ENCODE peak calls at places on chromosomes 1 and 21, in nine cellular contexts. One of them, this sample, is unnamed.

GRCh38 chr1:230958370-230958769 is 20.3 kb downstream of the TTC13 start:
- ATAC-seq in naive thymus-derived CD8-positive, alpha-beta T cell: no peak
- ATAC-seq in upper lobe of right lung: no peak
- ATAC-seq in stimulated activated naive CD8-positive, alpha-beta T cell treated with anti-CD3 and anti-CD28 coated beads, Interleukin-15, amount 100 ng/mL, for 72 hours: no peak
- ATAC-seq in T-cell: no peak
- ATAC-seq in T-helper 17 cell: no peak
- ATAC-seq in esophagus mucosa: no peak
- ATAC-seq in pancreas: peak; percentile 80
- ATAC-seq in activated naive CD4-positive, alpha-beta T cell treated with anti-CD3 and anti-CD28 coated beads, Interleukin-2, amount 50 U/mL, for 72 hours: no peak
- ATAC-seq in this sample: no peak

GRCh38 chr1:109821831-109822745 is 58.4 kb upstream of the EPS8L3 start:
- ATAC-seq in T-helper 17 cell: peak; percentile 49
- ATAC-seq in activated naive CD4-positive, alpha-beta T cell treated with anti-CD3 and anti-CD28 coated beads, Interleukin-2, amount 50 U/mL, for 72 hours: no peak
- ATAC-seq in stimulated activated naive CD8-positive, alpha-beta T cell treated with anti-CD3 and anti-CD28 coated beads, Interleukin-15, amount 100 ng/mL, for 72 hours: no peak
- ATAC-seq in pancreas: peak; percentile 67
- ATAC-seq in esophagus mucosa: peak; percentile 48
- ATAC-seq in upper lobe of right lung: peak; percentile 72
- ATAC-seq in T-cell: no peak
- ATAC-seq in naive thymus-derived CD8-positive, alpha-beta T cell: no peak
- ATAC-seq in this sample: no peak

GRCh38 chr1:51418384-51418959 is 88.1 kb upstream of the TTC39A start:
- ATAC-seq in naive thymus-derived CD8-positive, alpha-beta T cell: no peak
- ATAC-seq in esophagus mucosa: no peak
- ATAC-seq in upper lobe of right lung: no peak
- ATAC-seq in T-cell: no peak
- ATAC-seq in T-helper 17 cell: no peak
- ATAC-seq in pancreas: no peak
- ATAC-seq in stimulated activated naive CD8-positive, alpha-beta T cell treated with anti-CD3 and anti-CD28 coated beads, Interleukin-15, amount 100 ng/mL, for 72 hours: no peak
- ATAC-seq in activated naive CD4-positive, alpha-beta T cell treated with anti-CD3 and anti-CD28 coated beads, Interleukin-2, amount 50 U/mL, for 72 hours: no peak
- ATAC-seq in this sample: no peak

GRCh38 chr1:118302145-118302544 is 117.1 kb upstream of the SPAG17 start:
- ATAC-seq in stimulated activated naive CD8-positive, alpha-beta T cell treated with anti-CD3 and anti-CD28 coated beads, Interleukin-15, amount 100 ng/mL, for 72 hours: no peak
- ATAC-seq in T-helper 17 cell: no peak
- ATAC-seq in activated naive CD4-positive, alpha-beta T cell treated with anti-CD3 and anti-CD28 coated beads, Interleukin-2, amount 50 U/mL, for 72 hours: no peak
- ATAC-seq in naive thymus-derived CD8-positive, alpha-beta T cell: no peak
- ATAC-seq in upper lobe of right lung: no peak
- ATAC-seq in esophagus mucosa: no peak
- ATAC-seq in T-cell: no peak
- ATAC-seq in pancreas: no peak
- ATAC-seq in this sample: no peak

GRCh38 chr1:226332947-226333346 is 24.0 kb upstream of the LIN9 start:
- ATAC-seq in esophagus mucosa: no peak
- ATAC-seq in activated naive CD4-positive, alpha-beta T cell treated with anti-CD3 and anti-CD28 coated beads, Interleukin-2, amount 50 U/mL, for 72 hours: no peak
- ATAC-seq in T-cell: peak; percentile 32
- ATAC-seq in T-helper 17 cell: peak; percentile 46
- ATAC-seq in upper lobe of right lung: no peak
- ATAC-seq in stimulated activated naive CD8-positive, alpha-beta T cell treated with anti-CD3 and anti-CD28 coated beads, Interleukin-15, amount 100 ng/mL, for 72 hours: no peak
- ATAC-seq in pancreas: no peak
- ATAC-seq in naive thymus-derived CD8-positive, alpha-beta T cell: no peak
- ATAC-seq in this sample: no peak

GRCh38 chr1:4108741-4109625 is 208.9 kb upstream of the C1orf174 start:
- ATAC-seq in activated naive CD4-positive, alpha-beta T cell treated with anti-CD3 and anti-CD28 coated beads, Interleukin-2, amount 50 U/mL, for 72 hours: no peak
- ATAC-seq in upper lobe of right lung: no peak
- ATAC-seq in esophagus mucosa: no peak
- ATAC-seq in T-cell: no peak
- ATAC-seq in T-helper 17 cell: no peak
- ATAC-seq in pancreas: no peak
- ATAC-seq in naive thymus-derived CD8-positive, alpha-beta T cell: no peak
- ATAC-seq in stimulated activated naive CD8-positive, alpha-beta T cell treated with anti-CD3 and anti-CD28 coated beads, Interleukin-15, amount 100 ng/mL, for 72 hours: no peak
- ATAC-seq in this sample: no peak

GRCh38 chr1:216750962-216751361 is 27.7 kb upstream of the ESRRG start:
- ATAC-seq in T-helper 17 cell: no peak
- ATAC-seq in stimulated activated naive CD8-positive, alpha-beta T cell treated with anti-CD3 and anti-CD28 coated beads, Interleukin-15, amount 100 ng/mL, for 72 hours: no peak
- ATAC-seq in naive thymus-derived CD8-positive, alpha-beta T cell: no peak
- ATAC-seq in esophagus mucosa: no peak
- ATAC-seq in T-cell: no peak
- ATAC-seq in upper lobe of right lung: no peak
- ATAC-seq in activated naive CD4-positive, alpha-beta T cell treated with anti-CD3 and anti-CD28 coated beads, Interleukin-2, amount 50 U/mL, for 72 hours: no peak
- ATAC-seq in pancreas: no peak
- ATAC-seq in this sample: no peak

GRCh38 chr1:219088778-219089557 is 84.7 kb upstream of the LYPLAL1 start:
- ATAC-seq in esophagus mucosa: peak; percentile 61
- ATAC-seq in stimulated activated naive CD8-positive, alpha-beta T cell treated with anti-CD3 and anti-CD28 coated beads, Interleukin-15, amount 100 ng/mL, for 72 hours: no peak
- ATAC-seq in pancreas: peak; percentile 87
- ATAC-seq in upper lobe of right lung: peak; percentile 99
- ATAC-seq in T-cell: no peak
- ATAC-seq in naive thymus-derived CD8-positive, alpha-beta T cell: no peak
- ATAC-seq in activated naive CD4-positive, alpha-beta T cell treated with anti-CD3 and anti-CD28 coated beads, Interleukin-2, amount 50 U/mL, for 72 hours: no peak
- ATAC-seq in T-helper 17 cell: peak; percentile 55
- ATAC-seq in this sample: peak; percentile 72

GRCh38 chr1:11229178-11229577 is 33.2 kb downstream of the MTOR start:
- ATAC-seq in esophagus mucosa: no peak
- ATAC-seq in activated naive CD4-positive, alpha-beta T cell treated with anti-CD3 and anti-CD28 coated beads, Interleukin-2, amount 50 U/mL, for 72 hours: no peak
- ATAC-seq in T-cell: no peak
- ATAC-seq in stimulated activated naive CD8-positive, alpha-beta T cell treated with anti-CD3 and anti-CD28 coated beads, Interleukin-15, amount 100 ng/mL, for 72 hours: no peak
- ATAC-seq in T-helper 17 cell: no peak
- ATAC-seq in upper lobe of right lung: no peak
- ATAC-seq in naive thymus-derived CD8-positive, alpha-beta T cell: no peak
- ATAC-seq in pancreas: no peak
- ATAC-seq in this sample: peak; percentile 60

GRCh38 chr1:155208406-155208655 is 164 bp upstream of the MTX1 start:
- ATAC-seq in activated naive CD4-positive, alpha-beta T cell treated with anti-CD3 and anti-CD28 coated beads, Interleukin-2, amount 50 U/mL, for 72 hours: no peak
- ATAC-seq in T-helper 17 cell: no peak
- ATAC-seq in upper lobe of right lung: no peak
- ATAC-seq in stimulated activated naive CD8-positive, alpha-beta T cell treated with anti-CD3 and anti-CD28 coated beads, Interleukin-15, amount 100 ng/mL, for 72 hours: no peak
- ATAC-seq in T-cell: peak; percentile 55
- ATAC-seq in pancreas: no peak
- ATAC-seq in esophagus mucosa: no peak
- ATAC-seq in naive thymus-derived CD8-positive, alpha-beta T cell: no peak
- ATAC-seq in this sample: no peak

GRCh38 chr1:229249854-229250644 is 20.9 kb upstream of the RAB4A start:
- ATAC-seq in naive thymus-derived CD8-positive, alpha-beta T cell: peak; percentile 57
- ATAC-seq in stimulated activated naive CD8-positive, alpha-beta T cell treated with anti-CD3 and anti-CD28 coated beads, Interleukin-15, amount 100 ng/mL, for 72 hours: no peak
- ATAC-seq in upper lobe of right lung: peak; percentile 61
- ATAC-seq in esophagus mucosa: no peak
- ATAC-seq in T-helper 17 cell: no peak
- ATAC-seq in pancreas: peak; percentile 39
- ATAC-seq in T-cell: no peak
- ATAC-seq in activated naive CD4-positive, alpha-beta T cell treated with anti-CD3 and anti-CD28 coated beads, Interleukin-2, amount 50 U/mL, for 72 hours: no peak
- ATAC-seq in this sample: no peak

GRCh38 chr1:220701974-220702373 is 11.8 kb downstream of the C1orf115 start:
- ATAC-seq in stimulated activated naive CD8-positive, alpha-beta T cell treated with anti-CD3 and anti-CD28 coated beads, Interleukin-15, amount 100 ng/mL, for 72 hours: peak; percentile 69
- ATAC-seq in T-cell: no peak
- ATAC-seq in upper lobe of right lung: no peak
- ATAC-seq in T-helper 17 cell: peak; percentile 41
- ATAC-seq in esophagus mucosa: no peak
- ATAC-seq in naive thymus-derived CD8-positive, alpha-beta T cell: no peak
- ATAC-seq in pancreas: no peak
- ATAC-seq in activated naive CD4-positive, alpha-beta T cell treated with anti-CD3 and anti-CD28 coated beads, Interleukin-2, amount 50 U/mL, for 72 hours: no peak
- ATAC-seq in this sample: peak; percentile 52

GRCh38 chr1:12087797-12088314 is 24.8 kb downstream of the TNFRSF8 start:
- ATAC-seq in pancreas: no peak
- ATAC-seq in esophagus mucosa: no peak
- ATAC-seq in upper lobe of right lung: peak; percentile 17
- ATAC-seq in stimulated activated naive CD8-positive, alpha-beta T cell treated with anti-CD3 and anti-CD28 coated beads, Interleukin-15, amount 100 ng/mL, for 72 hours: peak; percentile 90
- ATAC-seq in activated naive CD4-positive, alpha-beta T cell treated with anti-CD3 and anti-CD28 coated beads, Interleukin-2, amount 50 U/mL, for 72 hours: peak; percentile 89
- ATAC-seq in naive thymus-derived CD8-positive, alpha-beta T cell: peak; percentile 72
- ATAC-seq in T-cell: peak; percentile 35
- ATAC-seq in T-helper 17 cell: peak; percentile 88
- ATAC-seq in this sample: peak; percentile 91

GRCh38 chr1:205481629-205482071 is 22.8 kb upstream of the CDK18 start:
- ATAC-seq in T-helper 17 cell: no peak
- ATAC-seq in stimulated activated naive CD8-positive, alpha-beta T cell treated with anti-CD3 and anti-CD28 coated beads, Interleukin-15, amount 100 ng/mL, for 72 hours: peak; percentile 11
- ATAC-seq in upper lobe of right lung: no peak
- ATAC-seq in pancreas: no peak
- ATAC-seq in activated naive CD4-positive, alpha-beta T cell treated with anti-CD3 and anti-CD28 coated beads, Interleukin-2, amount 50 U/mL, for 72 hours: peak; percentile 1
- ATAC-seq in esophagus mucosa: peak; percentile 82
- ATAC-seq in naive thymus-derived CD8-positive, alpha-beta T cell: no peak
- ATAC-seq in T-cell: no peak
- ATAC-seq in this sample: peak; percentile 3

GRCh38 chr1:193070395-193070753 is 11.0 kb downstream of the RO60 start:
- ATAC-seq in upper lobe of right lung: no peak
- ATAC-seq in esophagus mucosa: no peak
- ATAC-seq in naive thymus-derived CD8-positive, alpha-beta T cell: peak; percentile 30
- ATAC-seq in activated naive CD4-positive, alpha-beta T cell treated with anti-CD3 and anti-CD28 coated beads, Interleukin-2, amount 50 U/mL, for 72 hours: no peak
- ATAC-seq in T-cell: no peak
- ATAC-seq in pancreas: no peak
- ATAC-seq in T-helper 17 cell: no peak
- ATAC-seq in stimulated activated naive CD8-positive, alpha-beta T cell treated with anti-CD3 and anti-CD28 coated beads, Interleukin-15, amount 100 ng/mL, for 72 hours: no peak
- ATAC-seq in this sample: no peak

GRCh38 chr1:201500670-201501120 is 6.2 kb downstream of the CSRP1 start:
- ATAC-seq in T-helper 17 cell: no peak
- ATAC-seq in T-cell: no peak
- ATAC-seq in esophagus mucosa: no peak
- ATAC-seq in activated naive CD4-positive, alpha-beta T cell treated with anti-CD3 and anti-CD28 coated beads, Interleukin-2, amount 50 U/mL, for 72 hours: no peak
- ATAC-seq in naive thymus-derived CD8-positive, alpha-beta T cell: no peak
- ATAC-seq in pancreas: no peak
- ATAC-seq in stimulated activated naive CD8-positive, alpha-beta T cell treated with anti-CD3 and anti-CD28 coated beads, Interleukin-15, amount 100 ng/mL, for 72 hours: no peak
- ATAC-seq in upper lobe of right lung: peak; percentile 57
- ATAC-seq in this sample: no peak

GRCh38 chr1:200343874-200344273 is 66.0 kb downstream of the ZNF281 start:
- ATAC-seq in activated naive CD4-positive, alpha-beta T cell treated with anti-CD3 and anti-CD28 coated beads, Interleukin-2, amount 50 U/mL, for 72 hours: peak; percentile 58
- ATAC-seq in T-cell: no peak
- ATAC-seq in pancreas: no peak
- ATAC-seq in T-helper 17 cell: no peak
- ATAC-seq in naive thymus-derived CD8-positive, alpha-beta T cell: no peak
- ATAC-seq in esophagus mucosa: no peak
- ATAC-seq in upper lobe of right lung: no peak
- ATAC-seq in stimulated activated naive CD8-positive, alpha-beta T cell treated with anti-CD3 and anti-CD28 coated beads, Interleukin-15, amount 100 ng/mL, for 72 hours: no peak
- ATAC-seq in this sample: no peak

GRCh38 chr1:184555665-184556641 is 169.1 kb downstream of the C1orf21 start:
- ATAC-seq in naive thymus-derived CD8-positive, alpha-beta T cell: no peak
- ATAC-seq in esophagus mucosa: peak; percentile 94
- ATAC-seq in T-helper 17 cell: no peak
- ATAC-seq in stimulated activated naive CD8-positive, alpha-beta T cell treated with anti-CD3 and anti-CD28 coated beads, Interleukin-15, amount 100 ng/mL, for 72 hours: no peak
- ATAC-seq in upper lobe of right lung: peak; percentile 20
- ATAC-seq in activated naive CD4-positive, alpha-beta T cell treated with anti-CD3 and anti-CD28 coated beads, Interleukin-2, amount 50 U/mL, for 72 hours: no peak
- ATAC-seq in T-cell: no peak
- ATAC-seq in pancreas: no peak
- ATAC-seq in this sample: no peak

GRCh38 chr1:59552001-59552400 is 255.1 kb downstream of the FGGY start:
- ATAC-seq in activated naive CD4-positive, alpha-beta T cell treated with anti-CD3 and anti-CD28 coated beads, Interleukin-2, amount 50 U/mL, for 72 hours: no peak
- ATAC-seq in pancreas: peak; percentile 4
- ATAC-seq in naive thymus-derived CD8-positive, alpha-beta T cell: no peak
- ATAC-seq in T-helper 17 cell: no peak
- ATAC-seq in T-cell: no peak
- ATAC-seq in upper lobe of right lung: peak; percentile 40
- ATAC-seq in esophagus mucosa: no peak
- ATAC-seq in stimulated activated naive CD8-positive, alpha-beta T cell treated with anti-CD3 and anti-CD28 coated beads, Interleukin-15, amount 100 ng/mL, for 72 hours: no peak
- ATAC-seq in this sample: peak; percentile 54

GRCh38 chr1:160069460-160070231 is at the start of gene KCNJ10:
- ATAC-seq in T-helper 17 cell: no peak
- ATAC-seq in activated naive CD4-positive, alpha-beta T cell treated with anti-CD3 and anti-CD28 coated beads, Interleukin-2, amount 50 U/mL, for 72 hours: no peak
- ATAC-seq in esophagus mucosa: no peak
- ATAC-seq in stimulated activated naive CD8-positive, alpha-beta T cell treated with anti-CD3 and anti-CD28 coated beads, Interleukin-15, amount 100 ng/mL, for 72 hours: peak; percentile 68
- ATAC-seq in upper lobe of right lung: no peak
- ATAC-seq in T-cell: no peak
- ATAC-seq in naive thymus-derived CD8-positive, alpha-beta T cell: no peak
- ATAC-seq in pancreas: no peak
- ATAC-seq in this sample: no peak

GRCh38 chr21:44836666-44837471 is 19.0 kb upstream of the SUMO3 start:
- ATAC-seq in upper lobe of right lung: peak; percentile 79
- ATAC-seq in naive thymus-derived CD8-positive, alpha-beta T cell: no peak
- ATAC-seq in pancreas: peak; percentile 54
- ATAC-seq in T-cell: no peak
- ATAC-seq in stimulated activated naive CD8-positive, alpha-beta T cell treated with anti-CD3 and anti-CD28 coated beads, Interleukin-15, amount 100 ng/mL, for 72 hours: peak; percentile 34
- ATAC-seq in T-helper 17 cell: no peak
- ATAC-seq in esophagus mucosa: peak; percentile 77
- ATAC-seq in activated naive CD4-positive, alpha-beta T cell treated with anti-CD3 and anti-CD28 coated beads, Interleukin-2, amount 50 U/mL, for 72 hours: no peak
- ATAC-seq in this sample: peak; percentile 17

GRCh38 chr1:247077768-247078314 is 770 bp downstream of the ZNF670 start:
- ATAC-seq in stimulated activated naive CD8-positive, alpha-beta T cell treated with anti-CD3 and anti-CD28 coated beads, Interleukin-15, amount 100 ng/mL, for 72 hours: peak; percentile 33
- ATAC-seq in T-helper 17 cell: peak; percentile 24
- ATAC-seq in pancreas: peak; percentile 5
- ATAC-seq in upper lobe of right lung: no peak
- ATAC-seq in activated naive CD4-positive, alpha-beta T cell treated with anti-CD3 and anti-CD28 coated beads, Interleukin-2, amount 50 U/mL, for 72 hours: peak; percentile 2
- ATAC-seq in naive thymus-derived CD8-positive, alpha-beta T cell: peak; percentile 25
- ATAC-seq in T-cell: no peak
- ATAC-seq in esophagus mucosa: no peak
- ATAC-seq in this sample: peak; percentile 29

GRCh38 chr1:23122023-23122738 is 46.5 kb downstream of the LUZP1 start:
- ATAC-seq in T-helper 17 cell: no peak
- ATAC-seq in activated naive CD4-positive, alpha-beta T cell treated with anti-CD3 and anti-CD28 coated beads, Interleukin-2, amount 50 U/mL, for 72 hours: no peak
- ATAC-seq in stimulated activated naive CD8-positive, alpha-beta T cell treated with anti-CD3 and anti-CD28 coated beads, Interleukin-15, amount 100 ng/mL, for 72 hours: no peak
- ATAC-seq in pancreas: peak; percentile 78
- ATAC-seq in esophagus mucosa: peak; percentile 60
- ATAC-seq in naive thymus-derived CD8-positive, alpha-beta T cell: no peak
- ATAC-seq in T-cell: no peak
- ATAC-seq in upper lobe of right lung: peak; percentile 78
- ATAC-seq in this sample: no peak

GRCh38 chr1:117512728-117513321 is 93.0 kb upstream of the TENT5C start:
- ATAC-seq in upper lobe of right lung: no peak
- ATAC-seq in activated naive CD4-positive, alpha-beta T cell treated with anti-CD3 and anti-CD28 coated beads, Interleukin-2, amount 50 U/mL, for 72 hours: no peak
- ATAC-seq in stimulated activated naive CD8-positive, alpha-beta T cell treated with anti-CD3 and anti-CD28 coated beads, Interleukin-15, amount 100 ng/mL, for 72 hours: no peak
- ATAC-seq in T-helper 17 cell: peak; percentile 46
- ATAC-seq in esophagus mucosa: peak; percentile 39
- ATAC-seq in naive thymus-derived CD8-positive, alpha-beta T cell: no peak
- ATAC-seq in pancreas: peak; percentile 81
- ATAC-seq in T-cell: no peak
- ATAC-seq in this sample: no peak

GRCh38 chr1:94783342-94784264 is 36.6 kb upstream of the SLC44A3 start:
- ATAC-seq in pancreas: peak; percentile 97
- ATAC-seq in naive thymus-derived CD8-positive, alpha-beta T cell: no peak
- ATAC-seq in activated naive CD4-positive, alpha-beta T cell treated with anti-CD3 and anti-CD28 coated beads, Interleukin-2, amount 50 U/mL, for 72 hours: no peak
- ATAC-seq in esophagus mucosa: peak; percentile 52
- ATAC-seq in T-cell: no peak
- ATAC-seq in stimulated activated naive CD8-positive, alpha-beta T cell treated with anti-CD3 and anti-CD28 coated beads, Interleukin-15, amount 100 ng/mL, for 72 hours: no peak
- ATAC-seq in T-helper 17 cell: no peak
- ATAC-seq in upper lobe of right lung: peak; percentile 92
- ATAC-seq in this sample: no peak

GRCh38 chr21:44984792-44985440 is 45.1 kb downstream of the SLX9 start:
- ATAC-seq in naive thymus-derived CD8-positive, alpha-beta T cell: no peak
- ATAC-seq in stimulated activated naive CD8-positive, alpha-beta T cell treated with anti-CD3 and anti-CD28 coated beads, Interleukin-15, amount 100 ng/mL, for 72 hours: no peak
- ATAC-seq in activated naive CD4-positive, alpha-beta T cell treated with anti-CD3 and anti-CD28 coated beads, Interleukin-2, amount 50 U/mL, for 72 hours: no peak
- ATAC-seq in T-cell: no peak
- ATAC-seq in pancreas: no peak
- ATAC-seq in T-helper 17 cell: no peak
- ATAC-seq in esophagus mucosa: peak; percentile 6
- ATAC-seq in upper lobe of right lung: no peak
- ATAC-seq in this sample: no peak

GRCh38 chr1:55741516-55741915 is 526.4 kb upstream of the USP24 start:
- ATAC-seq in naive thymus-derived CD8-positive, alpha-beta T cell: no peak
- ATAC-seq in upper lobe of right lung: no peak
- ATAC-seq in T-cell: no peak
- ATAC-seq in activated naive CD4-positive, alpha-beta T cell treated with anti-CD3 and anti-CD28 coated beads, Interleukin-2, amount 50 U/mL, for 72 hours: no peak
- ATAC-seq in pancreas: no peak
- ATAC-seq in T-helper 17 cell: no peak
- ATAC-seq in esophagus mucosa: no peak
- ATAC-seq in stimulated activated naive CD8-positive, alpha-beta T cell treated with anti-CD3 and anti-CD28 coated beads, Interleukin-15, amount 100 ng/mL, for 72 hours: no peak
- ATAC-seq in this sample: no peak

GRCh38 chr1:171583581-171584194 is 38.4 kb upstream of the MYOCOS start:
- ATAC-seq in T-helper 17 cell: no peak
- ATAC-seq in pancreas: no peak
- ATAC-seq in stimulated activated naive CD8-positive, alpha-beta T cell treated with anti-CD3 and anti-CD28 coated beads, Interleukin-15, amount 100 ng/mL, for 72 hours: no peak
- ATAC-seq in activated naive CD4-positive, alpha-beta T cell treated with anti-CD3 and anti-CD28 coated beads, Interleukin-2, amount 50 U/mL, for 72 hours: no peak
- ATAC-seq in upper lobe of right lung: no peak
- ATAC-seq in esophagus mucosa: no peak
- ATAC-seq in naive thymus-derived CD8-positive, alpha-beta T cell: no peak
- ATAC-seq in T-cell: no peak
- ATAC-seq in this sample: no peak

GRCh38 chr1:207345644-207346561 is 24.4 kb downstream of the CD55 start:
- ATAC-seq in upper lobe of right lung: peak; percentile 59
- ATAC-seq in T-helper 17 cell: peak; percentile 20
- ATAC-seq in activated naive CD4-positive, alpha-beta T cell treated with anti-CD3 and anti-CD28 coated beads, Interleukin-2, amount 50 U/mL, for 72 hours: peak; percentile 24
- ATAC-seq in esophagus mucosa: peak; percentile 26
- ATAC-seq in T-cell: no peak
- ATAC-seq in pancreas: no peak
- ATAC-seq in stimulated activated naive CD8-positive, alpha-beta T cell treated with anti-CD3 and anti-CD28 coated beads, Interleukin-15, amount 100 ng/mL, for 72 hours: peak; percentile 56
- ATAC-seq in naive thymus-derived CD8-positive, alpha-beta T cell: peak; percentile 10
- ATAC-seq in this sample: no peak

GRCh38 chr21:43766734-43767497 is 9.2 kb downstream of the CSTB start:
- ATAC-seq in esophagus mucosa: no peak
- ATAC-seq in T-helper 17 cell: peak; percentile 10
- ATAC-seq in activated naive CD4-positive, alpha-beta T cell treated with anti-CD3 and anti-CD28 coated beads, Interleukin-2, amount 50 U/mL, for 72 hours: no peak
- ATAC-seq in upper lobe of right lung: no peak
- ATAC-seq in naive thymus-derived CD8-positive, alpha-beta T cell: no peak
- ATAC-seq in T-cell: no peak
- ATAC-seq in stimulated activated naive CD8-positive, alpha-beta T cell treated with anti-CD3 and anti-CD28 coated beads, Interleukin-15, amount 100 ng/mL, for 72 hours: no peak
- ATAC-seq in pancreas: peak; percentile 22
- ATAC-seq in this sample: no peak

GRCh38 chr1:225360119-225360518 is 67.7 kb downstream of the LBR start:
- ATAC-seq in naive thymus-derived CD8-positive, alpha-beta T cell: no peak
- ATAC-seq in pancreas: no peak
- ATAC-seq in stimulated activated naive CD8-positive, alpha-beta T cell treated with anti-CD3 and anti-CD28 coated beads, Interleukin-15, amount 100 ng/mL, for 72 hours: no peak
- ATAC-seq in esophagus mucosa: no peak
- ATAC-seq in activated naive CD4-positive, alpha-beta T cell treated with anti-CD3 and anti-CD28 coated beads, Interleukin-2, amount 50 U/mL, for 72 hours: no peak
- ATAC-seq in T-helper 17 cell: no peak
- ATAC-seq in T-cell: no peak
- ATAC-seq in upper lobe of right lung: no peak
- ATAC-seq in this sample: no peak

This sample was measured in stimulated activated memory B cell treated with anti-CD40 and anti-IgM and Interleukin-4, amounts not matched to agents 10 μg/mL and 1 μg/mL and 100 μg/mL, for 72 hours.